ENCODE peak calls at places on chromosomes 11 and 22, in eight cellular contexts. One of them, this sample, is unnamed. For H3K36me3, the result is how much of the 10 kb centered on the place peaks cover.

GRCh38 chr11:117823941-117824420 is 563 bp downstream of the FXYD2 start:
- DNase-seq in thyroid gland: peak
- DNase-seq in small intestine: no peak
- DNase-seq in DND-41: peak
- DNase-seq in CD4-positive, alpha-beta memory T cell: no peak
- DNase-seq in adrenal gland: peak
- DNase-seq in IMR-90: no peak
- DNase-seq in body of pancreas: peak
- DNase-seq in this sample: peak

GRCh38 chr22:44351685-44352377 is 39.1 kb upstream of the SHISAL1 start:
- DNase-seq in thyroid gland: no peak
- DNase-seq in small intestine: no peak
- DNase-seq in DND-41: no peak
- DNase-seq in CD4-positive, alpha-beta memory T cell: no peak
- DNase-seq in adrenal gland: no peak
- DNase-seq in IMR-90: peak
- DNase-seq in body of pancreas: peak
- DNase-seq in this sample: peak

GRCh38 chr11:532512-533048 is 2.8 kb downstream of the HRAS start:
- DNase-seq in thyroid gland: no peak
- DNase-seq in small intestine: no peak
- DNase-seq in DND-41: no peak
- DNase-seq in CD4-positive, alpha-beta memory T cell: peak
- DNase-seq in adrenal gland: no peak
- DNase-seq in IMR-90: no peak
- DNase-seq in body of pancreas: no peak
- DNase-seq in this sample: no peak

GRCh38 chr11:60498853-60499252 is 6.3 kb downstream of the MS4A12 start:
- DNase-seq in thyroid gland: peak
- DNase-seq in small intestine: no peak
- DNase-seq in DND-41: no peak
- DNase-seq in CD4-positive, alpha-beta memory T cell: no peak
- DNase-seq in adrenal gland: no peak
- DNase-seq in IMR-90: no peak
- DNase-seq in body of pancreas: no peak
- DNase-seq in this sample: no peak

GRCh38 chr11:62176766-62177165 is 13.2 kb upstream of the SCGB1D1 start:
- DNase-seq in thyroid gland: no peak
- DNase-seq in small intestine: no peak
- DNase-seq in DND-41: no peak
- DNase-seq in CD4-positive, alpha-beta memory T cell: no peak
- DNase-seq in adrenal gland: no peak
- DNase-seq in IMR-90: no peak
- DNase-seq in body of pancreas: no peak
- DNase-seq in this sample: no peak

GRCh38 chr11:18393581-18394299 is 623 bp upstream of the LDHA start:
- DNase-seq in thyroid gland: no peak
- DNase-seq in small intestine: no peak
- DNase-seq in DND-41: no peak
- DNase-seq in CD4-positive, alpha-beta memory T cell: no peak
- DNase-seq in adrenal gland: peak
- DNase-seq in IMR-90: no peak
- DNase-seq in body of pancreas: peak
- DNase-seq in this sample: no peak

GRCh38 chr22:38065539-38065938 is 8.3 kb downstream of the PICK1 start:
- DNase-seq in thyroid gland: no peak
- DNase-seq in small intestine: no peak
- DNase-seq in DND-41: no peak
- DNase-seq in CD4-positive, alpha-beta memory T cell: no peak
- DNase-seq in adrenal gland: no peak
- DNase-seq in IMR-90: no peak
- DNase-seq in body of pancreas: no peak
- DNase-seq in this sample: no peak

GRCh38 chr11:94776351-94777321 is 8.5 kb downstream of the AMOTL1 start:
- DNase-seq in thyroid gland: no peak
- DNase-seq in small intestine: peak
- DNase-seq in DND-41: no peak
- DNase-seq in CD4-positive, alpha-beta memory T cell: no peak
- DNase-seq in adrenal gland: no peak
- DNase-seq in IMR-90: peak
- DNase-seq in body of pancreas: peak
- DNase-seq in this sample: no peak

GRCh38 chr22:47835726-47836125 is 1073.3 kb downstream of the TBC1D22A start:
- DNase-seq in thyroid gland: no peak
- DNase-seq in small intestine: no peak
- DNase-seq in DND-41: peak
- DNase-seq in CD4-positive, alpha-beta memory T cell: no peak
- DNase-seq in adrenal gland: no peak
- DNase-seq in IMR-90: peak
- DNase-seq in body of pancreas: no peak
- DNase-seq in this sample: no peak

GRCh38 chr22:39519681-39520053 is 695 bp upstream of the ATF4 start:
- DNase-seq in thyroid gland: peak
- DNase-seq in small intestine: peak
- DNase-seq in DND-41: no peak
- DNase-seq in CD4-positive, alpha-beta memory T cell: no peak
- DNase-seq in adrenal gland: peak
- DNase-seq in IMR-90: no peak
- DNase-seq in body of pancreas: peak
- DNase-seq in this sample: peak

GRCh38 chr11:126407682-126408288 is 52.3 kb downstream of the ST3GAL4 start:
- DNase-seq in thyroid gland: no peak
- DNase-seq in small intestine: no peak
- DNase-seq in DND-41: no peak
- DNase-seq in CD4-positive, alpha-beta memory T cell: no peak
- DNase-seq in adrenal gland: no peak
- DNase-seq in IMR-90: no peak
- DNase-seq in body of pancreas: no peak
- DNase-seq in this sample: no peak

DNA sequence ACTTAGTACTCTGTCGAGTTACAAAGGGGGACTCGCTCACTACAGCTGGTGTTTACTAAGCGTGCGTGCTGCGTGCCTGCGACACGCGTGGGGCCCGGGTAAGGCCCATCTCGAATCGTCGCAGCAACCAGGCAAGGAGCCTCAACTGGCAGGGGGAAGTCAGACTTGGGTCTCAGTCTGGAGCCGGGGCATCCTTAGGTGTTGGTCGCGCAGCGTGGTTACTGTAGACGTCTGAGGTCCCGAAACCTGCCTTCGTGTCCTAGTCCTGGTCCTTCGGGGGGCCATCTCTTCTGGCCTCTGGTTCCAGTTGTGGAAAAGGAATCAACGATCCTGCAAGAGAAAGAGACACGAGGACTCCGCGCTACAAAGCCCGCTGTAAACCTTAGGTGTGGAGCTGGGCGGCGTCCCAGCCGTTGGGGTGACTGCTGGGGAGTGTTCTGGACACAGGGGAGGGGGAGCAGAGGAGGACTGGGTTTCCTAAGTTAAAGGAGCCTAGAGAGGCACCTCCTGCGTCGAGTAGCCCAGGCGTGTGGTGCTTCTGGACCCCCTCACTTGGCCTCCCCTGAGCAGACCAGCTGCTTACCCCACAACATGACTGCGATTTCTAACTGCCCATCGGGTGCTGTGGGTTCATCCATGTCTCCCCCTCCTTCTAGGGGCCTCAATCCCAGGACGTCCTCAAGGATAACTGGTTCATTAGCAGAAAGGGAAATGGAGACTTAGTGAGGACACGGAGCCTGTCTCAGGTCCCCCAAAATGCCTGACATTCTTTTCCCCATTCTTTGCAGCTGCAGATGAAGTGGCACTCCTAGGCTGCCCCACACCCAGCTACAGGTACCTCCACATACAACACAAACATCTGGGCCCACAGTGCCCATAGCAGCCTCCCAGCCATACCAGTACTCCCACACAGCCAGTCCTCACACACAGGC is 4.9 kb upstream of the WNT11 start:
- DNase-seq in thyroid gland: no peak
- DNase-seq in small intestine: no peak
- DNase-seq in DND-41: no peak
- DNase-seq in CD4-positive, alpha-beta memory T cell: peak
- DNase-seq in adrenal gland: no peak
- DNase-seq in IMR-90: no peak
- DNase-seq in body of pancreas: no peak
- DNase-seq in this sample: no peak
- H3K4me3 ChIP-seq in thyroid gland: no peak
- H3K4me3 ChIP-seq in small intestine: no peak
- H3K4me3 ChIP-seq in DND-41: no peak
- H3K4me3 ChIP-seq in CD4-positive, alpha-beta memory T cell: peak
- H3K4me3 ChIP-seq in adrenal gland: no peak
- H3K4me3 ChIP-seq in IMR-90: peak
- H3K4me3 ChIP-seq in body of pancreas: no peak
- H3K4me3 ChIP-seq in this sample: peak

DNA sequence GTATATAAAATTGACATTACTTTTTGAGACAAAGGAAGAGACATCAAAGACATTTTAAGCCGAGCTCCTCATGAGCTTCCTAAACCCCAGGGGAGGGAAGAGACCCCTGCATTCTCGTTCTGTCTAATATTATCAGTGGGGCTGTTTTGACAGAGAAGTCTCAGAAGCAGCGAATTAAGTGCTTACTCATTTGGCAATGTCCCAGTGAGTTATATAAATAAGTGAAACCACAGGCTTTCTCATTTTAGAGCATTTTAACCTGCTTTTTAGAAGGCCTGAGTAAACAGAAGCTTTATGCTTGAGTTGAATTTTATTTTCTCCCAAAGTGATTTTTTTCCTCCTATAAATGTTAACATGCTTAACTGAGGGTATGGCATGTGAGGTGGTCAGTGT is 23.2 kb upstream of the C1QTNF4 start:
- DNase-seq in thyroid gland: no peak
- DNase-seq in small intestine: no peak
- DNase-seq in DND-41: no peak
- DNase-seq in CD4-positive, alpha-beta memory T cell: no peak
- DNase-seq in adrenal gland: peak
- DNase-seq in IMR-90: peak
- DNase-seq in body of pancreas: no peak
- DNase-seq in this sample: no peak
- H3K36me3 ChIP-seq in thyroid gland: under half
- H3K36me3 ChIP-seq in small intestine: under half
- H3K36me3 ChIP-seq in DND-41: half or more
- H3K36me3 ChIP-seq in CD4-positive, alpha-beta memory T cell: under half
- H3K36me3 ChIP-seq in adrenal gland: under half
- H3K36me3 ChIP-seq in IMR-90: under half
- H3K36me3 ChIP-seq in body of pancreas: under half
- H3K36me3 ChIP-seq in this sample: under half

GRCh38 chr22:20205464-20205963 is 54.7 kb upstream of the CCDC188 start:
- DNase-seq in thyroid gland: no peak
- DNase-seq in small intestine: no peak
- DNase-seq in DND-41: no peak
- DNase-seq in CD4-positive, alpha-beta memory T cell: no peak
- DNase-seq in adrenal gland: no peak
- DNase-seq in IMR-90: no peak
- DNase-seq in body of pancreas: no peak
- DNase-seq in this sample: no peak
- H3K4me3 ChIP-seq in thyroid gland: no peak
- H3K4me3 ChIP-seq in small intestine: no peak
- H3K4me3 ChIP-seq in DND-41: no peak
- H3K4me3 ChIP-seq in CD4-positive, alpha-beta memory T cell: peak
- H3K4me3 ChIP-seq in adrenal gland: no peak
- H3K4me3 ChIP-seq in IMR-90: no peak
- H3K4me3 ChIP-seq in body of pancreas: no peak
- H3K4me3 ChIP-seq in this sample: no peak

GRCh38 chr11:45811109-45811435 is 6.1 kb downstream of the SLC35C1 start:
- DNase-seq in thyroid gland: no peak
- DNase-seq in small intestine: no peak
- DNase-seq in DND-41: no peak
- DNase-seq in CD4-positive, alpha-beta memory T cell: no peak
- DNase-seq in adrenal gland: no peak
- DNase-seq in IMR-90: no peak
- DNase-seq in body of pancreas: no peak
- DNase-seq in this sample: no peak
- H3K36me3 ChIP-seq in thyroid gland: under half
- H3K36me3 ChIP-seq in small intestine: under half
- H3K36me3 ChIP-seq in DND-41: half or more
- H3K36me3 ChIP-seq in CD4-positive, alpha-beta memory T cell: under half
- H3K36me3 ChIP-seq in adrenal gland: under half
- H3K36me3 ChIP-seq in IMR-90: under half
- H3K36me3 ChIP-seq in body of pancreas: under half
- H3K36me3 ChIP-seq in this sample: under half